ENCODE peak calls at places on chromosome 17, in four cellular contexts. P is neural progenitor cell; C is activated CD4-positive, alpha-beta T cell treated with anti-CD3 and anti-CD28 coated beads for 48 hours; T is astrocyte of the spinal cord. V is an unnamed sample.

GRCh38 chr17:7220593-7221280 is 999 bp downstream of the ACADVL start:
- DNase-seq in C (peak; percentile 79), P (peak; percentile 54), T (peak; percentile 68), V (peak; percentile 56)

GRCh38 chr17:4719684-4720221 is 9.3 kb downstream of the ARRB2 start:
- DNase-seq in P (no peak), T (no peak), C (no peak), V (no peak)

GRCh38 chr17:20059728-20060188 is 50.6 kb downstream of the SPECC1 start:
- DNase-seq in C (no peak), P (no peak), T (peak; percentile 23), V (no peak)

GRCh38 chr17:69779378-69780214 is 295.4 kb upstream of the KCNJ16 start:
- DNase-seq in P (no peak), T (peak; percentile 71), C (no peak), V (no peak)

GRCh38 chr17:74491645-74492044 is 25.2 kb downstream of the CD300A start:
- DNase-seq in P (no peak), C (no peak), T (no peak), V (no peak)

GRCh38 chr17:78253946-78254672 is 22.7 kb downstream of the TMEM235 start:
- DNase-seq in C (peak; percentile 89), P (peak; percentile 98), T (peak; percentile 80), V (peak; percentile 59)

GRCh38 chr17:82963104-82963950 is 116.1 kb upstream of the METRNL start:
- DNase-seq in C (peak; percentile 53), T (peak; percentile 78), P (peak; percentile 86), V (peak; percentile 29)

GRCh38 chr17:42284020-42284369 is 4.3 kb upstream of the STAT5A start:
- DNase-seq in T (no peak), P (no peak), C (no peak), V (no peak)

GRCh38 chr17:69552986-69553667 is 138.6 kb downstream of the MAP2K6 start:
- DNase-seq in P (no peak), C (no peak), T (no peak), V (no peak)

GRCh38 chr17:70187383-70187782 is 18.1 kb downstream of the KCNJ2 start:
- DNase-seq in C (no peak), P (no peak), T (peak; percentile 67), V (peak; percentile 95)

GRCh38 chr17:40323731-40324650 is 15.0 kb downstream of the RARA start:
- DNase-seq in T (no peak), P (no peak), C (peak; percentile 53), V (no peak)

GRCh38 chr17:57868007-57868774 is 18.3 kb upstream of the MRPS23 start:
- DNase-seq in T (peak; percentile 95), C (peak; percentile 48), P (peak; percentile 84), V (no peak)

GRCh38 chr17:10217916-10218315 is 19.5 kb upstream of the GAS7 start:
- DNase-seq in C (no peak), T (no peak), P (no peak), V (no peak)

GRCh38 chr17:28072935-28073533 is 30.6 kb downstream of the NLK start:
- DNase-seq in P (peak; percentile 8), C (no peak), T (no peak), V (no peak)

GRCh38 chr17:78717431-78717980 is 64.6 kb downstream of the CYTH1 start:
- DNase-seq in T (peak; percentile 47), P (no peak), C (no peak), V (peak; percentile 85)

GRCh38 chr17:80461527-80462166 is 14.8 kb downstream of the NPTX1 start:
- DNase-seq in P (no peak), C (no peak), T (no peak), V (no peak)

V was measured in foreskin melanocyte.